ENCODE peak calls at places on chromosomes 2 and 18, in six cellular contexts. T is HEK293T, J is left lung, A is ovary, U is left colon, C is neural crest cell. Y is an unnamed sample.

GRCh38 chr2:221929259-221929658 is 357.2 kb upstream of the EPHA4 start:
- DNase-seq in U (no peak), C (no peak), T (no peak), A (no peak), J (no peak), Y (no peak)

GRCh38 chr2:54983345-54984235 is 66.7 kb downstream of the RTN4 start:
- DNase-seq in T (no peak), J (no peak), C (no peak), A (no peak), U (no peak), Y (no peak)

GRCh38 chr2:226977775-226978190 is 141.9 kb downstream of the RHBDD1 start:
- DNase-seq in U (no peak), J (no peak), A (no peak), C (no peak), T (no peak), Y (no peak)

GRCh38 chr18:59917422-59917821 is 17.6 kb downstream of the PMAIP1 start:
- DNase-seq in T (no peak), C (no peak), A (no peak), U (no peak), J (peak; percentile 47), Y (no peak)

GRCh38 chr2:205865794-205866490 is 183.6 kb downstream of the NRP2 start:
- DNase-seq in U (no peak), C (no peak), T (no peak), A (no peak), J (no peak), Y (no peak)

GRCh38 chr2:134261398-134262131 is 7.7 kb downstream of the MGAT5 start:
- DNase-seq in T (no peak), C (no peak), A (no peak), U (no peak), J (no peak), Y (no peak)

GRCh38 chr2:111069722-111070121 is 51.0 kb upstream of the BCL2L11 start:
- DNase-seq in T (no peak), J (no peak), C (no peak), U (no peak), A (no peak), Y (no peak)

GRCh38 chr2:230927711-230928341 is 2.8 kb upstream of the GPR55 start:
- DNase-seq in J (peak; percentile 24), C (no peak), A (no peak), U (no peak), T (no peak), Y (no peak)

GRCh38 chr2:102005989-102006885 is 14.5 kb downstream of the IL1R2 start:
- DNase-seq in U (no peak), A (peak; percentile 48), C (peak; percentile 45), T (peak; percentile 59), J (no peak), Y (peak; percentile 53)

GRCh38 chr2:148614332-148615049 is 30.1 kb upstream of the EPC2 start:
- DNase-seq in T (no peak), U (no peak), A (no peak), J (peak; percentile 47), C (no peak), Y (no peak)

GRCh38 chr18:36365836-36366775 is 68.6 kb downstream of the FHOD3 start:
- DNase-seq in C (no peak), A (no peak), J (no peak), T (no peak), U (no peak), Y (no peak)

GRCh38 chr2:156065912-156066311 is 266.6 kb downstream of the NR4A2 start:
- DNase-seq in U (peak; percentile 27), A (no peak), J (no peak), C (no peak), T (peak; percentile 6), Y (no peak)

GRCh38 chr18:70107037-70107436 is 98.5 kb downstream of the RTTN start:
- DNase-seq in A (no peak), T (no peak), J (no peak), C (no peak), U (no peak), Y (no peak)

GRCh38 chr18:49933530-49933929 is 120.2 kb upstream of the ACAA2 start:
- DNase-seq in C (no peak), T (no peak), J (no peak), A (no peak), U (no peak), Y (no peak)

GRCh38 chr2:193517615-193518014 is 1322.9 kb upstream of the TMEFF2 start:
- DNase-seq in J (no peak), U (no peak), T (no peak), A (no peak), C (no peak), Y (no peak)

Y was measured in mucosa of gallbladder.